ENCODE peak calls at places on chromosomes 16 and 17, in seven cellular contexts. S is H54; X is head of caudate nucleus; D is ascending aorta; W is GM13977; R is naive thymus-derived CD8-positive, alpha-beta T cell; T is body of pancreas. O is an unnamed sample.

GRCh38 chr17:56880571-56880970 is 33.3 kb downstream of the TRIM25 start:
- DNase-seq in S (no peak), X (no peak), D (no peak), W (no peak), R (no peak), T (no peak), O (no peak)

GRCh38 chr17:74663566-74663965 is 40.0 kb upstream of the CD300E start:
- DNase-seq in S (no peak), X (no peak), D (no peak), W (no peak), R (no peak), T (no peak), O (no peak)

GRCh38 chr17:7782237-7782636 is 51.8 kb upstream of the KDM6B start:
- DNase-seq in S (no peak), X (no peak), D (no peak), W (no peak), R (no peak), T (no peak), O (no peak)

GRCh38 chr16:79805621-79806020 is 205.1 kb upstream of the MAF start:
- DNase-seq in S (no peak), X (no peak), D (no peak), W (no peak), R (no peak), T (no peak), O (no peak)

GRCh38 chr17:66365204-66365524 is 62.8 kb downstream of the PRKCA start:
- DNase-seq in S (no peak), X (no peak), D (no peak), W (no peak), R (no peak), T (no peak), O (no peak)

GRCh38 chr17:56602292-56603130 is 9.0 kb downstream of the NOG start:
- DNase-seq in S (no peak), X (no peak), D (no peak), W (no peak), R (peak), T (no peak), O (no peak)

GRCh38 chr16:73956592-73957495 is 339.8 kb upstream of the PSMD7 start:
- DNase-seq in S (peak), X (peak), D (no peak), W (peak), R (peak), T (peak), O (peak)

GRCh38 chr16:89161763-89162162 is 9.8 kb upstream of the CDH15 start:
- DNase-seq in S (no peak), X (no peak), D (no peak), W (no peak), R (no peak), T (no peak), O (no peak)

GRCh38 chr16:1634541-1634940 is 22.4 kb downstream of the CRAMP1 start:
- DNase-seq in S (no peak), X (no peak), D (no peak), W (no peak), R (no peak), T (no peak), O (no peak)

GRCh38 chr17:1959871-1960569 is 65.1 kb downstream of the RTN4RL1 start:
- DNase-seq in S (no peak), X (no peak), D (no peak), W (no peak), R (no peak), T (no peak), O (peak)

GRCh38 chr17:7021993-7022778 is 664 bp upstream of the BCL6B start:
- DNase-seq in S (peak), X (peak), D (no peak), W (peak), R (peak), T (peak), O (peak)

GRCh38 chr16:67034478-67034877 is 5.5 kb downstream of the CBFB start:
- DNase-seq in S (no peak), X (no peak), D (no peak), W (no peak), R (no peak), T (no peak), O (no peak)

GRCh38 chr17:79009397-79010303 is at the start of gene CANT1:
- DNase-seq in S (peak), X (peak), D (no peak), W (peak), R (peak), T (peak), O (peak)

GRCh38 chr17:62119373-62119772 is 54.3 kb upstream of the MED13 start:
- DNase-seq in S (no peak), X (no peak), D (no peak), W (peak), R (no peak), T (no peak), O (no peak)

GRCh38 chr17:58786586-58787295 is 31.1 kb downstream of the PPM1E start:
- DNase-seq in S (no peak), X (no peak), D (no peak), W (no peak), R (no peak), T (peak), O (no peak)

O was measured in tibial nerve.